ENCODE peak calls at places on chromosomes 1 and 21, in six cellular contexts. One of them, this sample, is unnamed.

GRCh38 chr1:171420810-171421209 is 64.5 kb upstream of the PRRC2C start:
- DNase-seq in upper lobe of right lung: no peak
- DNase-seq in left lung: no peak
- DNase-seq in lower lobe of right lung: no peak
- DNase-seq in psoas muscle: no peak
- DNase-seq in naive thymus-derived CD4-positive, alpha-beta T cell: no peak
- DNase-seq in this sample: no peak

GRCh38 chr1:111402083-111402482 is 25.5 kb downstream of the OVGP1 start:
- DNase-seq in upper lobe of right lung: no peak
- DNase-seq in lower lobe of right lung: no peak
- DNase-seq in psoas muscle: no peak
- DNase-seq in naive thymus-derived CD4-positive, alpha-beta T cell: no peak
- DNase-seq in left lung: no peak
- DNase-seq in this sample: no peak

GRCh38 chr1:96651517-96651916 is 70.1 kb upstream of the PTBP2 start:
- DNase-seq in naive thymus-derived CD4-positive, alpha-beta T cell: no peak
- DNase-seq in lower lobe of right lung: no peak
- DNase-seq in left lung: no peak
- DNase-seq in upper lobe of right lung: no peak
- DNase-seq in psoas muscle: no peak
- DNase-seq in this sample: no peak

GRCh38 chr1:61013189-61013952 is 69.0 kb upstream of the NFIA start:
- DNase-seq in naive thymus-derived CD4-positive, alpha-beta T cell: no peak
- DNase-seq in psoas muscle: no peak
- DNase-seq in left lung: no peak
- DNase-seq in upper lobe of right lung: no peak
- DNase-seq in lower lobe of right lung: no peak
- DNase-seq in this sample: no peak

GRCh38 chr1:209409786-209410185 is 173.7 kb upstream of the CAMK1G start:
- DNase-seq in lower lobe of right lung: no peak
- DNase-seq in left lung: no peak
- DNase-seq in upper lobe of right lung: no peak
- DNase-seq in naive thymus-derived CD4-positive, alpha-beta T cell: no peak
- DNase-seq in psoas muscle: no peak
- DNase-seq in this sample: no peak

GRCh38 chr1:94951509-94952208 is 24.7 kb upstream of the CNN3 start:
- DNase-seq in lower lobe of right lung: no peak
- DNase-seq in upper lobe of right lung: no peak
- DNase-seq in naive thymus-derived CD4-positive, alpha-beta T cell: no peak
- DNase-seq in psoas muscle: no peak
- DNase-seq in left lung: no peak
- DNase-seq in this sample: no peak

GRCh38 chr1:224203243-224204016 is 20.4 kb downstream of the DEGS1 start:
- DNase-seq in upper lobe of right lung: peak; percentile 74
- DNase-seq in left lung: no peak
- DNase-seq in naive thymus-derived CD4-positive, alpha-beta T cell: no peak
- DNase-seq in psoas muscle: peak; percentile 35
- DNase-seq in lower lobe of right lung: peak; percentile 74
- DNase-seq in this sample: peak; percentile 83

GRCh38 chr1:149962736-149963135 is 26.1 kb upstream of the MTMR11 start:
- DNase-seq in upper lobe of right lung: no peak
- DNase-seq in naive thymus-derived CD4-positive, alpha-beta T cell: no peak
- DNase-seq in psoas muscle: no peak
- DNase-seq in left lung: no peak
- DNase-seq in lower lobe of right lung: no peak
- DNase-seq in this sample: no peak

GRCh38 chr1:244675167-244675566 is 22.2 kb downstream of the DESI2 start:
- DNase-seq in lower lobe of right lung: no peak
- DNase-seq in upper lobe of right lung: no peak
- DNase-seq in naive thymus-derived CD4-positive, alpha-beta T cell: no peak
- DNase-seq in left lung: no peak
- DNase-seq in psoas muscle: no peak
- DNase-seq in this sample: no peak

GRCh38 chr1:36771678-36772284 is 262.5 kb downstream of the GRIK3 start:
- DNase-seq in left lung: no peak
- DNase-seq in naive thymus-derived CD4-positive, alpha-beta T cell: no peak
- DNase-seq in lower lobe of right lung: no peak
- DNase-seq in psoas muscle: no peak
- DNase-seq in upper lobe of right lung: peak; percentile 66
- DNase-seq in this sample: peak; percentile 33

GRCh38 chr1:243850013-243850367 is at the start of gene AKT3:
- DNase-seq in naive thymus-derived CD4-positive, alpha-beta T cell: no peak
- DNase-seq in left lung: peak; percentile 87
- DNase-seq in lower lobe of right lung: peak; percentile 78
- DNase-seq in upper lobe of right lung: peak; percentile 89
- DNase-seq in psoas muscle: no peak
- DNase-seq in this sample: no peak

GRCh38 chr1:159943908-159944622 is 1.3 kb downstream of the IGSF9 start:
- DNase-seq in left lung: no peak
- DNase-seq in psoas muscle: no peak
- DNase-seq in lower lobe of right lung: no peak
- DNase-seq in naive thymus-derived CD4-positive, alpha-beta T cell: no peak
- DNase-seq in upper lobe of right lung: peak; percentile 3
- DNase-seq in this sample: no peak

GRCh38 chr1:39666772-39667171 is 5.1 kb downstream of the NT5C1A start:
- DNase-seq in upper lobe of right lung: no peak
- DNase-seq in psoas muscle: no peak
- DNase-seq in left lung: no peak
- DNase-seq in naive thymus-derived CD4-positive, alpha-beta T cell: peak; percentile 57
- DNase-seq in lower lobe of right lung: no peak
- DNase-seq in this sample: no peak

GRCh38 chr21:34100789-34101188 is 27.4 kb downstream of the MRPS6 start:
- DNase-seq in naive thymus-derived CD4-positive, alpha-beta T cell: no peak
- DNase-seq in left lung: no peak
- DNase-seq in psoas muscle: no peak
- DNase-seq in lower lobe of right lung: no peak
- DNase-seq in upper lobe of right lung: no peak
- DNase-seq in this sample: no peak

GRCh38 chr1:26269198-26269550 is 10.7 kb upstream of the SH3BGRL3 start:
- DNase-seq in left lung: no peak
- DNase-seq in lower lobe of right lung: no peak
- DNase-seq in upper lobe of right lung: no peak
- DNase-seq in psoas muscle: no peak
- DNase-seq in naive thymus-derived CD4-positive, alpha-beta T cell: no peak
- DNase-seq in this sample: no peak
- H3K36me3 ChIP-seq in left lung: peaks cover 58% of the 10 kb centered on the region
- H3K36me3 ChIP-seq in lower lobe of right lung: peaks cover 21% of the 10 kb centered on the region
- H3K36me3 ChIP-seq in upper lobe of right lung: peaks cover 29% of the 10 kb centered on the region
- H3K36me3 ChIP-seq in psoas muscle: peaks cover 10% of the 10 kb centered on the region
- H3K36me3 ChIP-seq in naive thymus-derived CD4-positive, alpha-beta T cell: peaks cover 54% of the 10 kb centered on the region
- H3K36me3 ChIP-seq in this sample: no peaks in the 10 kb centered on the region

DNA sequence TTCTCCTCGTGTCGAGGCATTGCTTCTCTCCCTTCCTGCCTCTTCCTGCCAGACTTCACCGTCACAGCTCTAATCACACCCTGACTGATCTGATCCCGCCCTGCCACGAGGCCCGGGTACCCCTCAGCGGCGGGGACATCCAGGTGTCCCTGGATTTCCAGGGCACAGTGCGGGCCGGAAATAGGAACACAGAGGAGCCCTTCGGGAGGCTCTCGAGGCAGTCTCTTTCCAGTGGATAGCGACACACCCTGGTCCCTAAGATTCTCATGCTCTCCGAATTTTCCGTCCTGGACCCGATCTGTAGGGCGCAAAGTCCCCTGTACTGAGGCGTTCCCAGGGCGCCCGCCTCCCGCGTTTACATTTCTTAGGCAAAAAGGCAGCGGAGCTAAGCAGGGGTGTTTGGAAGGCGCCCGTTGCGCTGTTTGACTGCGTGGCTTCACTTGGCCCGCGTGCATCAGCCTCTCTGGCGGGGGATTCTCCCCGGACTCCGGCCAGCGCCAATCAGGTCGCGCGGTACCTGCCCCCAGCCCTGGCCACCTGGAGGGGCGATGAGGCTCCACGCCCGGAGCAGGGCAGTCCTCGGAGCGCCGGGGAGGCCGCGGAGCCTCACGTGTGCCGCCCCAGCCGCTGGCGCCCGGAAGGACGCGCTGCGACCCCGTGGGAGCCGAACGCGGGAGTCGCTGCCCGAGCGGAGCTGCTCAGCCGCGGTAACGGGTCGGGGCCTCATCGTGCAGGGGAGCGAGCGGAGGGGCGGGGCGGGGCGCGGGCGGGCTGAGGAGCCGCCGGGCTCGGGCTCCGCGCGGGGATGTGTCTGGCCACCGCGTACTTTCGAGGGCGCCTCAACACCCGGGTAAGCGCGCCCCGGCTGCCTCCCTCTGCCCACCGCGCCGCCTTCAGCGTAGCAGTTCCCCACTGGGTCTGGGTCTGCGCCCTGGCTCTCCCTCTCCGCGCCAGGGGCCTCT is at the start of gene FAM163A:
- DNase-seq in upper lobe of right lung: no peak
- DNase-seq in psoas muscle: no peak
- DNase-seq in left lung: peak; percentile 73
- DNase-seq in naive thymus-derived CD4-positive, alpha-beta T cell: no peak
- DNase-seq in lower lobe of right lung: no peak
- DNase-seq in this sample: no peak
- H3K4me3 ChIP-seq in upper lobe of right lung: peak within 1 kb of the TSS; percentile 12
- H3K4me3 ChIP-seq in psoas muscle: peak within 1 kb of the TSS; percentile 51
- H3K4me3 ChIP-seq in left lung: peak within 1 kb of the TSS; percentile 5
- H3K4me3 ChIP-seq in naive thymus-derived CD4-positive, alpha-beta T cell: no peak within 1 kb of the TSS
- H3K4me3 ChIP-seq in lower lobe of right lung: peak within 1 kb of the TSS; percentile 32
- H3K4me3 ChIP-seq in this sample: no peak within 1 kb of the TSS

DNA sequence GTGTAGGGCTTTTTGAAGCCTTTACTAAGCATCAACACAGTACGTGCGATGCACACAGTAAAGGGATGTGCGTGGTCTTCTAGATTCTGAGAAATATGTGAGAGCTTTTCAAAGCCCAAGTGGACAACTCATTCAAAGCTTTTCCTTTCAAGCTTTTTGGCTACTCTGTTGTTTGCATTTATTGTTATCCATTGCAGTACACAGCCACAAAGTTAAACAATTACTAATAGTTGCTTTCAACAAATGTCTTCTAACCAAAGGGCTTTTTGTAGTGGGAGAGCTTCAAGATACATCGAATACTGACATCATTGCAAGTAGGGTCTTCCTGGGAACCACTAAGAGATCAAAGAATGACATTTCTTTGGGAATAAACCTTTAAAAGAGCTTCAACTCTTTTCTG is 97.9 kb upstream of the ETV3 start:
- DNase-seq in lower lobe of right lung: no peak
- DNase-seq in left lung: no peak
- DNase-seq in psoas muscle: no peak
- DNase-seq in upper lobe of right lung: no peak
- DNase-seq in naive thymus-derived CD4-positive, alpha-beta T cell: no peak
- DNase-seq in this sample: no peak
- H3K4me1 ChIP-seq in lower lobe of right lung: peaks cover 4% of the 10 kb centered on the region
- H3K4me1 ChIP-seq in left lung: peaks cover 3% of the 10 kb centered on the region
- H3K4me1 ChIP-seq in psoas muscle: no peaks in the 10 kb centered on the region
- H3K4me1 ChIP-seq in upper lobe of right lung: no peaks in the 10 kb centered on the region
- H3K4me1 ChIP-seq in naive thymus-derived CD4-positive, alpha-beta T cell: no peaks in the 10 kb centered on the region
- H3K4me1 ChIP-seq in this sample: no peaks in the 10 kb centered on the region

DNA sequence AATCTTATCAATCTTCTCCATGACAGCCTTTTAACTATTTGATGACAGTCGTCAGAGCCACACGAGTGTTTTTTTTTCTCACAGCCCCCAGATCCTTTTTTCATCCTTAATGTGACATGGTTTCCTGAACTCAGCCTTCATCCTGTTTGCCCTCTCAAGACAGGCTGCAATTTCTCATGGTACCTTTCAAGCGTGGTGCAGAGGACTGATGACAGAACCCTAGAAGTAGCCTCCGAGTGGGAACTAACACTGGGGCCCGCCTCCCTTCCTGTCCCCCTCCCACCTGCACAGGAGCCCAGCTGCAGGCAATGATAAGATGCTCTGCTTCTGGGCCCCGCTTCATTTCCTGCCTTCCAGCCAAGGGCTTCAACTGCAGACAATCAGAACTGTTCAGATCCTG is 114.6 kb upstream of the VAV3 start:
- DNase-seq in left lung: no peak
- DNase-seq in naive thymus-derived CD4-positive, alpha-beta T cell: peak; percentile 31
- DNase-seq in lower lobe of right lung: no peak
- DNase-seq in upper lobe of right lung: no peak
- DNase-seq in psoas muscle: no peak
- DNase-seq in this sample: no peak
- H3K36me3 ChIP-seq in left lung: no peaks in the 10 kb centered on the region
- H3K36me3 ChIP-seq in naive thymus-derived CD4-positive, alpha-beta T cell: no peaks in the 10 kb centered on the region
- H3K36me3 ChIP-seq in lower lobe of right lung: no peaks in the 10 kb centered on the region
- H3K36me3 ChIP-seq in upper lobe of right lung: no peaks in the 10 kb centered on the region
- H3K36me3 ChIP-seq in psoas muscle: no peaks in the 10 kb centered on the region
- H3K36me3 ChIP-seq in this sample: no peaks in the 10 kb centered on the region

This sample was measured in aorta.